ENCODE peak calls at places on chromosomes 2 and 18, in seven cellular contexts. One of them, this sample, is unnamed.

GRCh38 chr2:226080323-226080722 is 680.8 kb downstream of the NYAP2 start:
- DNase-seq in endodermal cell: no peak
- DNase-seq in SW480: no peak
- DNase-seq in ELR: peak; percentile 79
- DNase-seq in GM12891: no peak
- DNase-seq in stimulated activated naive B cell treated with anti-CD40 and anti-IgM and Interleukin-4, amounts not matched to agents 10 μg/mL and 1 μg/mL and 100 μg/mL, for 72 hours: no peak
- DNase-seq in ureter: no peak
- DNase-seq in this sample: no peak

GRCh38 chr18:10661333-10661732 is 135.5 kb downstream of the NAPG start:
- DNase-seq in endodermal cell: no peak
- DNase-seq in SW480: peak; percentile 9
- DNase-seq in ELR: peak; percentile 26
- DNase-seq in GM12891: no peak
- DNase-seq in stimulated activated naive B cell treated with anti-CD40 and anti-IgM and Interleukin-4, amounts not matched to agents 10 μg/mL and 1 μg/mL and 100 μg/mL, for 72 hours: no peak
- DNase-seq in ureter: no peak
- DNase-seq in this sample: no peak

GRCh38 chr2:60465736-60466135 is 87.7 kb downstream of the BCL11A start:
- DNase-seq in endodermal cell: peak; percentile 33
- DNase-seq in SW480: no peak
- DNase-seq in ELR: no peak
- DNase-seq in GM12891: no peak
- DNase-seq in stimulated activated naive B cell treated with anti-CD40 and anti-IgM and Interleukin-4, amounts not matched to agents 10 μg/mL and 1 μg/mL and 100 μg/mL, for 72 hours: no peak
- DNase-seq in ureter: no peak
- DNase-seq in this sample: no peak

GRCh38 chr2:197700960-197701359 is 4.2 kb upstream of the MARS2 start:
- DNase-seq in endodermal cell: no peak
- DNase-seq in SW480: no peak
- DNase-seq in ELR: no peak
- DNase-seq in GM12891: no peak
- DNase-seq in stimulated activated naive B cell treated with anti-CD40 and anti-IgM and Interleukin-4, amounts not matched to agents 10 μg/mL and 1 μg/mL and 100 μg/mL, for 72 hours: no peak
- DNase-seq in ureter: no peak
- DNase-seq in this sample: no peak

GRCh38 chr2:197360744-197361156 is 50.2 kb upstream of the ANKRD44 start:
- DNase-seq in endodermal cell: no peak
- DNase-seq in SW480: no peak
- DNase-seq in ELR: peak; percentile 43
- DNase-seq in GM12891: no peak
- DNase-seq in stimulated activated naive B cell treated with anti-CD40 and anti-IgM and Interleukin-4, amounts not matched to agents 10 μg/mL and 1 μg/mL and 100 μg/mL, for 72 hours: no peak
- DNase-seq in ureter: no peak
- DNase-seq in this sample: no peak

GRCh38 chr2:12618576-12618975 is 98.2 kb upstream of the TRIB2 start:
- DNase-seq in endodermal cell: no peak
- DNase-seq in SW480: no peak
- DNase-seq in ELR: no peak
- DNase-seq in GM12891: no peak
- DNase-seq in stimulated activated naive B cell treated with anti-CD40 and anti-IgM and Interleukin-4, amounts not matched to agents 10 μg/mL and 1 μg/mL and 100 μg/mL, for 72 hours: no peak
- DNase-seq in ureter: no peak
- DNase-seq in this sample: no peak

GRCh38 chr18:76380791-76381405 is 114.1 kb downstream of the ZNF516 start:
- DNase-seq in endodermal cell: peak; percentile 94
- DNase-seq in SW480: no peak
- DNase-seq in ELR: peak; percentile 27
- DNase-seq in GM12891: no peak
- DNase-seq in stimulated activated naive B cell treated with anti-CD40 and anti-IgM and Interleukin-4, amounts not matched to agents 10 μg/mL and 1 μg/mL and 100 μg/mL, for 72 hours: no peak
- DNase-seq in ureter: no peak
- DNase-seq in this sample: no peak

GRCh38 chr2:127049927-127050802 is 56.8 kb downstream of the BIN1 start:
- DNase-seq in endodermal cell: peak; percentile 93
- DNase-seq in SW480: peak; percentile 29
- DNase-seq in ELR: peak; percentile 61
- DNase-seq in GM12891: peak; percentile 97
- DNase-seq in stimulated activated naive B cell treated with anti-CD40 and anti-IgM and Interleukin-4, amounts not matched to agents 10 μg/mL and 1 μg/mL and 100 μg/mL, for 72 hours: no peak
- DNase-seq in ureter: peak; percentile 59
- DNase-seq in this sample: peak; percentile 84

GRCh38 chr2:33579226-33579625 is 19.9 kb downstream of the FAM98A start:
- DNase-seq in endodermal cell: no peak
- DNase-seq in SW480: no peak
- DNase-seq in ELR: no peak
- DNase-seq in GM12891: no peak
- DNase-seq in stimulated activated naive B cell treated with anti-CD40 and anti-IgM and Interleukin-4, amounts not matched to agents 10 μg/mL and 1 μg/mL and 100 μg/mL, for 72 hours: no peak
- DNase-seq in ureter: no peak
- DNase-seq in this sample: no peak

GRCh38 chr2:72713857-72714256 is 112.0 kb downstream of the EXOC6B start:
- DNase-seq in endodermal cell: no peak
- DNase-seq in SW480: no peak
- DNase-seq in ELR: peak; percentile 23
- DNase-seq in GM12891: no peak
- DNase-seq in stimulated activated naive B cell treated with anti-CD40 and anti-IgM and Interleukin-4, amounts not matched to agents 10 μg/mL and 1 μg/mL and 100 μg/mL, for 72 hours: no peak
- DNase-seq in ureter: no peak
- DNase-seq in this sample: no peak

GRCh38 chr18:29225351-29225750 is 1048.4 kb upstream of the CDH2 start:
- DNase-seq in endodermal cell: no peak
- DNase-seq in SW480: no peak
- DNase-seq in ELR: no peak
- DNase-seq in GM12891: no peak
- DNase-seq in stimulated activated naive B cell treated with anti-CD40 and anti-IgM and Interleukin-4, amounts not matched to agents 10 μg/mL and 1 μg/mL and 100 μg/mL, for 72 hours: no peak
- DNase-seq in ureter: no peak
- DNase-seq in this sample: no peak

GRCh38 chr2:141323571-141323970 is 807.2 kb downstream of the LRP1B start:
- DNase-seq in endodermal cell: no peak
- DNase-seq in SW480: no peak
- DNase-seq in ELR: no peak
- DNase-seq in GM12891: no peak
- DNase-seq in stimulated activated naive B cell treated with anti-CD40 and anti-IgM and Interleukin-4, amounts not matched to agents 10 μg/mL and 1 μg/mL and 100 μg/mL, for 72 hours: no peak
- DNase-seq in ureter: no peak
- DNase-seq in this sample: no peak

GRCh38 chr18:36633961-36634412 is 194.8 kb downstream of the TPGS2 start:
- DNase-seq in endodermal cell: no peak
- DNase-seq in SW480: no peak
- DNase-seq in ELR: peak; percentile 20
- DNase-seq in GM12891: no peak
- DNase-seq in stimulated activated naive B cell treated with anti-CD40 and anti-IgM and Interleukin-4, amounts not matched to agents 10 μg/mL and 1 μg/mL and 100 μg/mL, for 72 hours: no peak
- DNase-seq in ureter: no peak
- DNase-seq in this sample: no peak

GRCh38 chr2:26838121-26838906 is 9.6 kb upstream of the DPYSL5 start:
- DNase-seq in endodermal cell: no peak
- DNase-seq in SW480: peak; percentile 26
- DNase-seq in ELR: peak; percentile 43
- DNase-seq in GM12891: no peak
- DNase-seq in stimulated activated naive B cell treated with anti-CD40 and anti-IgM and Interleukin-4, amounts not matched to agents 10 μg/mL and 1 μg/mL and 100 μg/mL, for 72 hours: no peak
- DNase-seq in ureter: peak; percentile 17
- DNase-seq in this sample: no peak

GRCh38 chr2:220562375-220563140 is 935.1 kb downstream of the SLC4A3 start:
- DNase-seq in endodermal cell: no peak
- DNase-seq in SW480: no peak
- DNase-seq in ELR: no peak
- DNase-seq in GM12891: no peak
- DNase-seq in stimulated activated naive B cell treated with anti-CD40 and anti-IgM and Interleukin-4, amounts not matched to agents 10 μg/mL and 1 μg/mL and 100 μg/mL, for 72 hours: no peak
- DNase-seq in ureter: no peak
- DNase-seq in this sample: no peak

GRCh38 chr18:10519999-10520935 is 5.6 kb upstream of the NAPG start:
- DNase-seq in endodermal cell: peak; percentile 92
- DNase-seq in SW480: peak; percentile 92
- DNase-seq in ELR: peak; percentile 88
- DNase-seq in GM12891: peak; percentile 45
- DNase-seq in stimulated activated naive B cell treated with anti-CD40 and anti-IgM and Interleukin-4, amounts not matched to agents 10 μg/mL and 1 μg/mL and 100 μg/mL, for 72 hours: peak; percentile 66
- DNase-seq in ureter: peak; percentile 87
- DNase-seq in this sample: peak; percentile 76

GRCh38 chr2:240623531-240624010 is 1.7 kb upstream of the GPR35 start:
- DNase-seq in endodermal cell: peak; percentile 40
- DNase-seq in SW480: no peak
- DNase-seq in ELR: no peak
- DNase-seq in GM12891: no peak
- DNase-seq in stimulated activated naive B cell treated with anti-CD40 and anti-IgM and Interleukin-4, amounts not matched to agents 10 μg/mL and 1 μg/mL and 100 μg/mL, for 72 hours: no peak
- DNase-seq in ureter: no peak
- DNase-seq in this sample: no peak

GRCh38 chr18:74946646-74947045 is 262.3 kb downstream of the PTGR3 start:
- DNase-seq in endodermal cell: no peak
- DNase-seq in SW480: no peak
- DNase-seq in ELR: peak; percentile 66
- DNase-seq in GM12891: no peak
- DNase-seq in stimulated activated naive B cell treated with anti-CD40 and anti-IgM and Interleukin-4, amounts not matched to agents 10 μg/mL and 1 μg/mL and 100 μg/mL, for 72 hours: no peak
- DNase-seq in ureter: no peak
- DNase-seq in this sample: no peak

GRCh38 chr2:24225883-24226282 is 51.0 kb downstream of the FAM228A start:
- DNase-seq in endodermal cell: no peak
- DNase-seq in SW480: no peak
- DNase-seq in ELR: no peak
- DNase-seq in GM12891: no peak
- DNase-seq in stimulated activated naive B cell treated with anti-CD40 and anti-IgM and Interleukin-4, amounts not matched to agents 10 μg/mL and 1 μg/mL and 100 μg/mL, for 72 hours: no peak
- DNase-seq in ureter: no peak
- DNase-seq in this sample: no peak

GRCh38 chr2:204022550-204022949 is 86.0 kb downstream of the ICOS start:
- DNase-seq in endodermal cell: no peak
- DNase-seq in SW480: no peak
- DNase-seq in ELR: no peak
- DNase-seq in GM12891: no peak
- DNase-seq in stimulated activated naive B cell treated with anti-CD40 and anti-IgM and Interleukin-4, amounts not matched to agents 10 μg/mL and 1 μg/mL and 100 μg/mL, for 72 hours: no peak
- DNase-seq in ureter: no peak
- DNase-seq in this sample: no peak

GRCh38 chr2:233288663-233289062 is 19.0 kb upstream of the SAG start:
- DNase-seq in endodermal cell: no peak
- DNase-seq in SW480: no peak
- DNase-seq in ELR: peak; percentile 20
- DNase-seq in GM12891: no peak
- DNase-seq in stimulated activated naive B cell treated with anti-CD40 and anti-IgM and Interleukin-4, amounts not matched to agents 10 μg/mL and 1 μg/mL and 100 μg/mL, for 72 hours: no peak
- DNase-seq in ureter: no peak
- DNase-seq in this sample: no peak

GRCh38 chr2:105522645-105523044 is 123.8 kb upstream of the FHL2 start:
- DNase-seq in endodermal cell: no peak
- DNase-seq in SW480: no peak
- DNase-seq in ELR: no peak
- DNase-seq in GM12891: no peak
- DNase-seq in stimulated activated naive B cell treated with anti-CD40 and anti-IgM and Interleukin-4, amounts not matched to agents 10 μg/mL and 1 μg/mL and 100 μg/mL, for 72 hours: no peak
- DNase-seq in ureter: no peak
- DNase-seq in this sample: no peak

This sample was measured in frontal cortex.